ENCODE peak calls at places on chromosome 22, in seven cellular contexts. One of them, this sample, is unnamed.

GRCh38 chr22:50699754-50700386 is 27.2 kb downstream of the SHANK3 start:
- DNase-seq in iris pigment epithelial cell: no peak
- DNase-seq in foreskin fibroblast: no peak
- DNase-seq in cardiac muscle cell: peak
- DNase-seq in EL: no peak
- DNase-seq in progenitor cell of endocrine pancreas: no peak
- DNase-seq in activated T-helper 1 cell treated with anti-CD3 and anti-CD28 coated beads, Interleukin-2, amount 50 U/mL, for 16 hours: no peak
- DNase-seq in this sample: no peak

GRCh38 chr22:50302564-50302963 is 4.9 kb downstream of the PLXNB2 start:
- DNase-seq in EL: no peak
- DNase-seq in cardiac muscle cell: peak
- DNase-seq in activated T-helper 1 cell treated with anti-CD3 and anti-CD28 coated beads, Interleukin-2, amount 50 U/mL, for 16 hours: no peak
- DNase-seq in progenitor cell of endocrine pancreas: no peak
- DNase-seq in foreskin fibroblast: no peak
- DNase-seq in iris pigment epithelial cell: no peak
- DNase-seq in this sample: no peak

GRCh38 chr22:22753526-22754267 is 109.3 kb downstream of the GGTLC2 start:
- DNase-seq in EL: peak
- DNase-seq in cardiac muscle cell: no peak
- DNase-seq in iris pigment epithelial cell: peak
- DNase-seq in foreskin fibroblast: no peak
- DNase-seq in activated T-helper 1 cell treated with anti-CD3 and anti-CD28 coated beads, Interleukin-2, amount 50 U/mL, for 16 hours: peak
- DNase-seq in progenitor cell of endocrine pancreas: peak
- DNase-seq in this sample: no peak

GRCh38 chr22:20587206-20587958 is 80.0 kb downstream of the MED15 start:
- DNase-seq in foreskin fibroblast: no peak
- DNase-seq in cardiac muscle cell: no peak
- DNase-seq in progenitor cell of endocrine pancreas: no peak
- DNase-seq in EL: no peak
- DNase-seq in iris pigment epithelial cell: no peak
- DNase-seq in activated T-helper 1 cell treated with anti-CD3 and anti-CD28 coated beads, Interleukin-2, amount 50 U/mL, for 16 hours: no peak
- DNase-seq in this sample: no peak

GRCh38 chr22:24871611-24872205 is 65.7 kb downstream of the SGSM1 start:
- DNase-seq in progenitor cell of endocrine pancreas: no peak
- DNase-seq in EL: no peak
- DNase-seq in iris pigment epithelial cell: peak
- DNase-seq in cardiac muscle cell: no peak
- DNase-seq in activated T-helper 1 cell treated with anti-CD3 and anti-CD28 coated beads, Interleukin-2, amount 50 U/mL, for 16 hours: no peak
- DNase-seq in foreskin fibroblast: no peak
- DNase-seq in this sample: no peak

GRCh38 chr22:48872271-48873260 is 955.1 kb downstream of the BRD1 start:
- DNase-seq in EL: no peak
- DNase-seq in cardiac muscle cell: no peak
- DNase-seq in progenitor cell of endocrine pancreas: no peak
- DNase-seq in foreskin fibroblast: no peak
- DNase-seq in iris pigment epithelial cell: no peak
- DNase-seq in activated T-helper 1 cell treated with anti-CD3 and anti-CD28 coated beads, Interleukin-2, amount 50 U/mL, for 16 hours: no peak
- DNase-seq in this sample: no peak

GRCh38 chr22:44085743-44086741 is 61.9 kb downstream of the PARVB start:
- DNase-seq in iris pigment epithelial cell: peak
- DNase-seq in progenitor cell of endocrine pancreas: no peak
- DNase-seq in cardiac muscle cell: peak
- DNase-seq in EL: peak
- DNase-seq in foreskin fibroblast: peak
- DNase-seq in activated T-helper 1 cell treated with anti-CD3 and anti-CD28 coated beads, Interleukin-2, amount 50 U/mL, for 16 hours: no peak
- DNase-seq in this sample: peak

GRCh38 chr22:45482169-45482568 is 20.5 kb upstream of the FBLN1 start:
- DNase-seq in activated T-helper 1 cell treated with anti-CD3 and anti-CD28 coated beads, Interleukin-2, amount 50 U/mL, for 16 hours: no peak
- DNase-seq in iris pigment epithelial cell: no peak
- DNase-seq in progenitor cell of endocrine pancreas: no peak
- DNase-seq in foreskin fibroblast: no peak
- DNase-seq in cardiac muscle cell: no peak
- DNase-seq in EL: no peak
- DNase-seq in this sample: no peak

GRCh38 chr22:40341604-40342003 is 4.7 kb upstream of the ADSL start:
- DNase-seq in EL: no peak
- DNase-seq in cardiac muscle cell: no peak
- DNase-seq in iris pigment epithelial cell: no peak
- DNase-seq in foreskin fibroblast: no peak
- DNase-seq in activated T-helper 1 cell treated with anti-CD3 and anti-CD28 coated beads, Interleukin-2, amount 50 U/mL, for 16 hours: no peak
- DNase-seq in progenitor cell of endocrine pancreas: no peak
- DNase-seq in this sample: no peak

GRCh38 chr22:49814164-49814686 is 13.4 kb downstream of the BRD1 start:
- DNase-seq in EL: no peak
- DNase-seq in progenitor cell of endocrine pancreas: no peak
- DNase-seq in iris pigment epithelial cell: no peak
- DNase-seq in foreskin fibroblast: no peak
- DNase-seq in activated T-helper 1 cell treated with anti-CD3 and anti-CD28 coated beads, Interleukin-2, amount 50 U/mL, for 16 hours: no peak
- DNase-seq in cardiac muscle cell: no peak
- DNase-seq in this sample: no peak

GRCh38 chr22:26322179-26322905 is 106.7 kb upstream of the ASPHD2 start:
- DNase-seq in EL: peak
- DNase-seq in foreskin fibroblast: peak
- DNase-seq in activated T-helper 1 cell treated with anti-CD3 and anti-CD28 coated beads, Interleukin-2, amount 50 U/mL, for 16 hours: no peak
- DNase-seq in progenitor cell of endocrine pancreas: no peak
- DNase-seq in iris pigment epithelial cell: peak
- DNase-seq in cardiac muscle cell: no peak
- DNase-seq in this sample: peak

GRCh38 chr22:41351011-41351410 is 30.7 kb upstream of the TEF start:
- DNase-seq in EL: no peak
- DNase-seq in iris pigment epithelial cell: no peak
- DNase-seq in cardiac muscle cell: no peak
- DNase-seq in activated T-helper 1 cell treated with anti-CD3 and anti-CD28 coated beads, Interleukin-2, amount 50 U/mL, for 16 hours: no peak
- DNase-seq in progenitor cell of endocrine pancreas: no peak
- DNase-seq in foreskin fibroblast: no peak
- DNase-seq in this sample: no peak

GRCh38 chr22:45996241-45997076 is 19.5 kb upstream of the WNT7B start:
- DNase-seq in progenitor cell of endocrine pancreas: no peak
- DNase-seq in cardiac muscle cell: no peak
- DNase-seq in foreskin fibroblast: peak
- DNase-seq in EL: peak
- DNase-seq in iris pigment epithelial cell: peak
- DNase-seq in activated T-helper 1 cell treated with anti-CD3 and anti-CD28 coated beads, Interleukin-2, amount 50 U/mL, for 16 hours: no peak
- DNase-seq in this sample: peak

GRCh38 chr22:45511847-45512261 is 9.2 kb downstream of the FBLN1 start:
- DNase-seq in foreskin fibroblast: peak
- DNase-seq in activated T-helper 1 cell treated with anti-CD3 and anti-CD28 coated beads, Interleukin-2, amount 50 U/mL, for 16 hours: no peak
- DNase-seq in iris pigment epithelial cell: peak
- DNase-seq in cardiac muscle cell: peak
- DNase-seq in EL: peak
- DNase-seq in progenitor cell of endocrine pancreas: no peak
- DNase-seq in this sample: peak

GRCh38 chr22:50445880-50446707 is 28.7 kb downstream of the SBF1 start:
- DNase-seq in cardiac muscle cell: no peak
- DNase-seq in activated T-helper 1 cell treated with anti-CD3 and anti-CD28 coated beads, Interleukin-2, amount 50 U/mL, for 16 hours: no peak
- DNase-seq in EL: no peak
- DNase-seq in iris pigment epithelial cell: no peak
- DNase-seq in foreskin fibroblast: no peak
- DNase-seq in progenitor cell of endocrine pancreas: no peak
- DNase-seq in this sample: no peak

GRCh38 chr22:46230262-46230901 is 19.7 kb downstream of the CDPF1 start:
- DNase-seq in foreskin fibroblast: no peak
- DNase-seq in progenitor cell of endocrine pancreas: no peak
- DNase-seq in activated T-helper 1 cell treated with anti-CD3 and anti-CD28 coated beads, Interleukin-2, amount 50 U/mL, for 16 hours: no peak
- DNase-seq in EL: no peak
- DNase-seq in iris pigment epithelial cell: no peak
- DNase-seq in cardiac muscle cell: no peak
- DNase-seq in this sample: no peak

GRCh38 chr22:27541831-27542230 is 259.7 kb downstream of the MN1 start:
- DNase-seq in foreskin fibroblast: no peak
- DNase-seq in activated T-helper 1 cell treated with anti-CD3 and anti-CD28 coated beads, Interleukin-2, amount 50 U/mL, for 16 hours: no peak
- DNase-seq in progenitor cell of endocrine pancreas: no peak
- DNase-seq in EL: no peak
- DNase-seq in cardiac muscle cell: no peak
- DNase-seq in iris pigment epithelial cell: no peak
- DNase-seq in this sample: no peak

GRCh38 chr22:21003782-21004181 is 1.9 kb upstream of the THAP7 start:
- DNase-seq in cardiac muscle cell: no peak
- DNase-seq in progenitor cell of endocrine pancreas: no peak
- DNase-seq in foreskin fibroblast: no peak
- DNase-seq in EL: no peak
- DNase-seq in iris pigment epithelial cell: no peak
- DNase-seq in activated T-helper 1 cell treated with anti-CD3 and anti-CD28 coated beads, Interleukin-2, amount 50 U/mL, for 16 hours: no peak
- DNase-seq in this sample: no peak

GRCh38 chr22:49561976-49562375 is 265.7 kb downstream of the BRD1 start:
- DNase-seq in progenitor cell of endocrine pancreas: no peak
- DNase-seq in EL: no peak
- DNase-seq in foreskin fibroblast: no peak
- DNase-seq in activated T-helper 1 cell treated with anti-CD3 and anti-CD28 coated beads, Interleukin-2, amount 50 U/mL, for 16 hours: no peak
- DNase-seq in cardiac muscle cell: no peak
- DNase-seq in iris pigment epithelial cell: no peak
- DNase-seq in this sample: no peak

GRCh38 chr22:19629331-19629719 is 85.0 kb upstream of the SEPTIN5 start:
- DNase-seq in iris pigment epithelial cell: no peak
- DNase-seq in cardiac muscle cell: no peak
- DNase-seq in EL: no peak
- DNase-seq in foreskin fibroblast: no peak
- DNase-seq in progenitor cell of endocrine pancreas: no peak
- DNase-seq in activated T-helper 1 cell treated with anti-CD3 and anti-CD28 coated beads, Interleukin-2, amount 50 U/mL, for 16 hours: no peak
- DNase-seq in this sample: no peak

GRCh38 chr22:37803636-37804371 is 3.9 kb upstream of the GCAT start:
- DNase-seq in iris pigment epithelial cell: no peak
- DNase-seq in activated T-helper 1 cell treated with anti-CD3 and anti-CD28 coated beads, Interleukin-2, amount 50 U/mL, for 16 hours: no peak
- DNase-seq in foreskin fibroblast: no peak
- DNase-seq in progenitor cell of endocrine pancreas: no peak
- DNase-seq in EL: no peak
- DNase-seq in cardiac muscle cell: no peak
- DNase-seq in this sample: no peak

GRCh38 chr22:35523167-35523928 is 17.3 kb upstream of the RASD2 start:
- DNase-seq in activated T-helper 1 cell treated with anti-CD3 and anti-CD28 coated beads, Interleukin-2, amount 50 U/mL, for 16 hours: no peak
- DNase-seq in iris pigment epithelial cell: no peak
- DNase-seq in foreskin fibroblast: no peak
- DNase-seq in cardiac muscle cell: no peak
- DNase-seq in progenitor cell of endocrine pancreas: no peak
- DNase-seq in EL: no peak
- DNase-seq in this sample: no peak

GRCh38 chr22:38618682-38619081 is 37.5 kb downstream of the FAM227A start:
- DNase-seq in iris pigment epithelial cell: peak
- DNase-seq in activated T-helper 1 cell treated with anti-CD3 and anti-CD28 coated beads, Interleukin-2, amount 50 U/mL, for 16 hours: no peak
- DNase-seq in EL: no peak
- DNase-seq in foreskin fibroblast: peak
- DNase-seq in progenitor cell of endocrine pancreas: no peak
- DNase-seq in cardiac muscle cell: no peak
- DNase-seq in this sample: no peak

GRCh38 chr22:50089231-50090140 is at the start of gene MOV10L1:
- DNase-seq in cardiac muscle cell: no peak
- DNase-seq in EL: no peak
- DNase-seq in iris pigment epithelial cell: peak
- DNase-seq in progenitor cell of endocrine pancreas: no peak
- DNase-seq in activated T-helper 1 cell treated with anti-CD3 and anti-CD28 coated beads, Interleukin-2, amount 50 U/mL, for 16 hours: no peak
- DNase-seq in foreskin fibroblast: peak
- DNase-seq in this sample: no peak

GRCh38 chr22:46612904-46613605 is 7.1 kb upstream of the GRAMD4 start:
- DNase-seq in iris pigment epithelial cell: no peak
- DNase-seq in progenitor cell of endocrine pancreas: no peak
- DNase-seq in EL: no peak
- DNase-seq in activated T-helper 1 cell treated with anti-CD3 and anti-CD28 coated beads, Interleukin-2, amount 50 U/mL, for 16 hours: no peak
- DNase-seq in foreskin fibroblast: no peak
- DNase-seq in cardiac muscle cell: peak
- DNase-seq in this sample: no peak

GRCh38 chr22:37020192-37020479 is 594 bp downstream of the MPST start:
- DNase-seq in cardiac muscle cell: peak
- DNase-seq in progenitor cell of endocrine pancreas: no peak
- DNase-seq in iris pigment epithelial cell: peak
- DNase-seq in EL: peak
- DNase-seq in foreskin fibroblast: peak
- DNase-seq in activated T-helper 1 cell treated with anti-CD3 and anti-CD28 coated beads, Interleukin-2, amount 50 U/mL, for 16 hours: no peak
- DNase-seq in this sample: peak

GRCh38 chr22:50564289-50564688 is 1.6 kb upstream of the SYCE3 start:
- DNase-seq in iris pigment epithelial cell: no peak
- DNase-seq in EL: no peak
- DNase-seq in cardiac muscle cell: no peak
- DNase-seq in activated T-helper 1 cell treated with anti-CD3 and anti-CD28 coated beads, Interleukin-2, amount 50 U/mL, for 16 hours: no peak
- DNase-seq in progenitor cell of endocrine pancreas: no peak
- DNase-seq in foreskin fibroblast: no peak
- DNase-seq in this sample: no peak

GRCh38 chr22:48943567-48944432 is 883.9 kb downstream of the BRD1 start:
- DNase-seq in cardiac muscle cell: peak
- DNase-seq in progenitor cell of endocrine pancreas: peak
- DNase-seq in iris pigment epithelial cell: no peak
- DNase-seq in EL: no peak
- DNase-seq in activated T-helper 1 cell treated with anti-CD3 and anti-CD28 coated beads, Interleukin-2, amount 50 U/mL, for 16 hours: no peak
- DNase-seq in foreskin fibroblast: no peak
- DNase-seq in this sample: no peak

GRCh38 chr22:40322818-40323447 is 23.4 kb upstream of the ADSL start:
- DNase-seq in EL: no peak
- DNase-seq in foreskin fibroblast: no peak
- DNase-seq in progenitor cell of endocrine pancreas: no peak
- DNase-seq in activated T-helper 1 cell treated with anti-CD3 and anti-CD28 coated beads, Interleukin-2, amount 50 U/mL, for 16 hours: no peak
- DNase-seq in iris pigment epithelial cell: no peak
- DNase-seq in cardiac muscle cell: no peak
- DNase-seq in this sample: no peak

GRCh38 chr22:35997438-35997837 is 31.2 kb downstream of the RBFOX2 start:
- DNase-seq in iris pigment epithelial cell: peak
- DNase-seq in activated T-helper 1 cell treated with anti-CD3 and anti-CD28 coated beads, Interleukin-2, amount 50 U/mL, for 16 hours: no peak
- DNase-seq in cardiac muscle cell: no peak
- DNase-seq in progenitor cell of endocrine pancreas: no peak
- DNase-seq in foreskin fibroblast: no peak
- DNase-seq in EL: peak
- DNase-seq in this sample: no peak

GRCh38 chr22:42719656-42720262 is 911 bp downstream of the A4GALT start:
- DNase-seq in activated T-helper 1 cell treated with anti-CD3 and anti-CD28 coated beads, Interleukin-2, amount 50 U/mL, for 16 hours: no peak
- DNase-seq in cardiac muscle cell: no peak
- DNase-seq in iris pigment epithelial cell: no peak
- DNase-seq in foreskin fibroblast: no peak
- DNase-seq in progenitor cell of endocrine pancreas: no peak
- DNase-seq in EL: no peak
- DNase-seq in this sample: no peak